ENCODE peak calls at places on chromosomes 13 and 19, in four cellular contexts. V, C, G and B are unnamed samples.

GRCh38 chr13:72290962-72291681 is 424.1 kb upstream of the DACH1 start:
- DNase-seq in V (no peak), C (peak), G (peak), B (peak)

GRCh38 chr19:8490395-8490760 is 12.1 kb downstream of the PRAM1 start:
- DNase-seq in V (no peak), C (no peak), G (no peak), B (no peak)

GRCh38 chr13:19818223-19818842 is 35.6 kb upstream of the PSPC1 start:
- DNase-seq in V (no peak), C (no peak), G (peak), B (peak)

GRCh38 chr19:14536926-14537692 is 7.7 kb downstream of the TECR start:
- DNase-seq in V (no peak), C (peak), G (peak), B (peak)

GRCh38 chr19:17787274-17787913 is 7.5 kb upstream of the B3GNT3 start:
- DNase-seq in V (no peak), C (no peak), G (no peak), B (no peak)

GRCh38 chr19:15701757-15702589 is 25.9 kb upstream of the OR10H2 start:
- DNase-seq in V (no peak), C (no peak), G (no peak), B (peak)

GRCh38 chr19:42394751-42395150 is 4.7 kb upstream of the CNFN start:
- DNase-seq in V (no peak), C (no peak), G (no peak), B (no peak)

GRCh38 chr19:30450101-30450500 is 77.9 kb downstream of the ZNF536 start:
- DNase-seq in V (no peak), C (no peak), G (peak), B (no peak)

GRCh38 chr19:2529473-2529918 is 53.6 kb downstream of the GADD45B start:
- DNase-seq in V (no peak), C (peak), G (peak), B (peak)

GRCh38 chr13:44156294-44156658 is 217.3 kb upstream of the SERP2 start:
- DNase-seq in V (no peak), C (no peak), G (no peak), B (no peak)
- H3K4me3 ChIP-seq in V (no peak), C (no peak), G (peak), B (no peak)

GRCh38 chr13:110127986-110128511 is 178.9 kb downstream of the COL4A1 start:
- DNase-seq in V (no peak), C (peak), G (peak), B (no peak)
- H3K4me3 ChIP-seq in V (no peak), C (no peak), G (no peak), B (no peak)

GRCh38 chr19:55321466-55321865 is 3.7 kb downstream of the TMEM150B start:
- DNase-seq in V (no peak), C (no peak), G (no peak), B (no peak)

GRCh38 chr19:55322495-55322894 is 2.6 kb downstream of the TMEM150B start:
- DNase-seq in V (no peak), C (no peak), G (no peak), B (no peak)

GRCh38 chr19:55320844-55321419 is 4.2 kb downstream of the TMEM150B start:
- DNase-seq in V (no peak), C (no peak), G (no peak), B (no peak)

GRCh38 chr19:55316646-55317045 is 8.5 kb downstream of the TMEM150B start:
- DNase-seq in V (no peak), C (no peak), G (no peak), B (no peak)

DNA sequence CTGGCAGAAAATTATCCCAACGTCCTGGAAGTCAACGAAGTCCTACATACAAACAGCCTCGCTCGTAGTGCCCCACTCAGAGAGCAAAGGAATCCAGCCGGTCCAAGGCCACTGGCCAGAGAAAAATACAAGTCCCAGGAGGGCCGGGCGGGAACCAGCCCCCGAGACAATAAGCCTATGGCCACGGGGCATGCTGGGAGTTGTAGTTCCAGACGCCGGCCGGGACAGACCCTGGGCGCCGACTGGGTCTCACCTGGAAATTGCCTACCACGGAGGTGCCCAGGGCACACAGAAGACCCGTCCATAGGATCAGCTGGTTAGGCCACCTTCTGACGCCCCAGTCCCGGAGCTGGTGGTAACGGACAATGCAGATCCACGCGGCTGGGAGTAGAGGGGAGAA is 5.4 kb downstream of the TMEM150B start:
- DNase-seq in V (no peak), C (peak), G (peak), B (peak)
- H3K4me3 ChIP-seq in V (no peak), C (no peak), G (peak), B (no peak)

GRCh38 chr19:40809358-40810086 is 10.5 kb downstream of the EGLN2 start:
- DNase-seq in V (no peak), C (no peak), G (no peak), B (no peak)
- H3K4me3 ChIP-seq in V (no peak), C (no peak), G (no peak), B (no peak)

DNA sequence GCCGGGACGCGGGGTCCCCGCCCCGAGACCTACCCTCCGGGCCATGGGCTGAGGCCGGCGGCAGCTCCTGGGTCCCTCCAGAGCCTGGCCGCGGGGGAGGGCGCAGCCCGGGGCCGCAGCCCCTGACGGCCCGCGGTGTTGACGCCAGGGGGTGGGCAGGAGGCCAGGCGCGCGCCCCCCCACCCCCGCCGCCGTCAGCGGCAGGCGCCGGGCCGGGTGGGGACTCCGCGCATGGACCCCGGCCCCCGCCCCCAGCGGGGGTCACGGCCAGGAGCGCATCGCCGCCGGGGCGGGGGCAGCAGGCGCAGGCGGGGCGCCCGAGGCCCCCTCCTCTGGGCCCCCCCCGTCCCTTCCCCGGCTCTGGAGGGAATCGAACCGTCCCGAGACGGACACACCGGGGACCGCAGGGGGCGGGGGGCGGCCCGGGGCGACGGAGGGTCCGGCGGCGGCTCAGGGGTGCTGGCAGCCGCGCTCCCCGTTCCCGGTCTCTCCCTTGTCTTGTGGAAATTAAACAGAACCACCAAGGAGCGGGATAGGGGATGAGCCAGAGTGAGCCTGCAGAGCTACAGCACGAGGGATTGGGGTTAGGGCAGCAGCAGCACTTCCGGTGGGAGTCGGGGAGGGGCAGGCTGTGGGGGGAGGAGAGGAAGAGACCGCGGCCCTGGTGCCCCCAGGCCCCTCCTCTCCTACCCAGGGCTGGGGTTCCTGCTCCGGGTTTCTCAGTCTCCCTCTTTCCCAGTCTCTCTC is at the start of gene MEIS3:
- DNase-seq in V (no peak), C (no peak), G (no peak), B (no peak)
- H3K4me3 ChIP-seq in V (peak), C (peak), G (peak), B (peak)

GRCh38 chr13:98755729-98756128 is 3.3 kb upstream of the SLC15A1 start:
- DNase-seq in V (no peak), C (no peak), G (no peak), B (no peak)

GRCh38 chr13:98751397-98752110 is 918 bp downstream of the SLC15A1 start:
- DNase-seq in V (no peak), C (peak), G (peak), B (peak)

GRCh38 chr13:98752111-98752941 is at the start of gene SLC15A1:
- DNase-seq in V (no peak), C (no peak), G (no peak), B (no peak)

GRCh38 chr13:98755116-98755515 is 2.6 kb upstream of the SLC15A1 start:
- DNase-seq in V (no peak), C (no peak), G (no peak), B (no peak)

GRCh38 chr13:98752942-98753290 is 444 bp upstream of the SLC15A1 start:
- DNase-seq in V (no peak), C (no peak), G (no peak), B (no peak)
- H3K4me3 ChIP-seq in V (no peak), C (no peak), G (no peak), B (no peak)